ENCODE peak calls at places on chromosomes 16 and 17, in nine cellular contexts. Y, X, Q, E, L, A, T, W and U are unnamed samples.

GRCh38 chr16:84607694-84608093 is 10.2 kb downstream of the COTL1 start:
- DNase-seq in Q (no peak), Y (no peak), L (no peak), E (no peak), T (no peak), X (peak; percentile 44), A (no peak), W (no peak), U (no peak)

GRCh38 chr16:77841275-77841640 is 52.9 kb downstream of the VAT1L start:
- DNase-seq in X (no peak), A (no peak), E (no peak), W (no peak), Y (peak; percentile 37), L (no peak), Q (no peak), T (no peak), U (no peak)

GRCh38 chr17:63950940-63951907 is 19.1 kb upstream of the CD79B start:
- DNase-seq in Q (peak; percentile 59), X (peak; percentile 25), T (no peak), Y (peak; percentile 69), W (no peak), E (peak; percentile 95), L (no peak), A (no peak), U (no peak)

GRCh38 chr17:16419929-16420271 is 4.5 kb downstream of the TRPV2 start:
- DNase-seq in E (no peak), Y (peak; percentile 5), X (peak; percentile 58), Q (no peak), W (peak; percentile 86), L (no peak), A (no peak), T (no peak), U (peak; percentile 24)

GRCh38 chr16:86222541-86222940 is 287.8 kb upstream of the FOXF1 start:
- DNase-seq in E (peak; percentile 62), W (peak; percentile 84), Q (no peak), X (no peak), T (no peak), Y (peak; percentile 58), A (no peak), L (no peak), U (no peak)

GRCh38 chr17:13931111-13931526 is 138.2 kb upstream of the COX10 start:
- DNase-seq in Q (no peak), L (no peak), A (no peak), X (no peak), W (peak; percentile 19), Y (peak; percentile 28), E (no peak), T (no peak), U (no peak)

GRCh38 chr17:20934288-20934687 is 108.5 kb downstream of the USP22 start:
- DNase-seq in E (no peak), L (no peak), A (no peak), T (no peak), X (no peak), Q (no peak), Y (no peak), W (no peak), U (no peak)

GRCh38 chr17:14581181-14581830 is 280.4 kb downstream of the HS3ST3B1 start:
- DNase-seq in L (no peak), Q (no peak), X (no peak), Y (no peak), E (peak; percentile 54), A (no peak), T (no peak), W (no peak), U (no peak)

GRCh38 chr16:66419527-66419926 is 7.6 kb upstream of the BEAN1 start:
- DNase-seq in Q (no peak), A (no peak), W (no peak), Y (no peak), L (no peak), X (no peak), E (peak; percentile 74), T (no peak), U (no peak)

GRCh38 chr17:977163-977562 is 2.4 kb downstream of the NXN start:
- DNase-seq in Y (no peak), T (no peak), X (no peak), L (no peak), E (no peak), A (no peak), Q (no peak), W (peak; percentile 54), U (no peak)

GRCh38 chr16:76931186-76931585 is 259.8 kb upstream of the MON1B start:
- DNase-seq in W (peak; percentile 21), A (no peak), Y (no peak), X (no peak), Q (no peak), E (no peak), L (no peak), T (no peak), U (no peak)

GRCh38 chr16:59432934-59433333 is 698.8 kb upstream of the GOT2 start:
- DNase-seq in L (no peak), X (no peak), T (no peak), Y (no peak), E (no peak), Q (no peak), A (no peak), W (no peak), U (no peak)

GRCh38 chr17:71398706-71399620 is 721.9 kb upstream of the SOX9 start:
- DNase-seq in X (no peak), Q (no peak), E (peak; percentile 70), W (no peak), A (no peak), T (no peak), Y (no peak), L (no peak), U (no peak)

GRCh38 chr17:29789186-29790170 is 140.6 kb downstream of the SSH2 start:
- DNase-seq in A (no peak), E (peak; percentile 69), L (peak; percentile 37), W (no peak), Y (no peak), T (no peak), Q (no peak), X (no peak), U (no peak)

GRCh38 chr17:7538050-7538449 is 10.8 kb upstream of the TNFSF12 start:
- DNase-seq in T (no peak), E (no peak), W (no peak), Y (no peak), X (no peak), A (no peak), Q (no peak), L (no peak), U (no peak)

DNA sequence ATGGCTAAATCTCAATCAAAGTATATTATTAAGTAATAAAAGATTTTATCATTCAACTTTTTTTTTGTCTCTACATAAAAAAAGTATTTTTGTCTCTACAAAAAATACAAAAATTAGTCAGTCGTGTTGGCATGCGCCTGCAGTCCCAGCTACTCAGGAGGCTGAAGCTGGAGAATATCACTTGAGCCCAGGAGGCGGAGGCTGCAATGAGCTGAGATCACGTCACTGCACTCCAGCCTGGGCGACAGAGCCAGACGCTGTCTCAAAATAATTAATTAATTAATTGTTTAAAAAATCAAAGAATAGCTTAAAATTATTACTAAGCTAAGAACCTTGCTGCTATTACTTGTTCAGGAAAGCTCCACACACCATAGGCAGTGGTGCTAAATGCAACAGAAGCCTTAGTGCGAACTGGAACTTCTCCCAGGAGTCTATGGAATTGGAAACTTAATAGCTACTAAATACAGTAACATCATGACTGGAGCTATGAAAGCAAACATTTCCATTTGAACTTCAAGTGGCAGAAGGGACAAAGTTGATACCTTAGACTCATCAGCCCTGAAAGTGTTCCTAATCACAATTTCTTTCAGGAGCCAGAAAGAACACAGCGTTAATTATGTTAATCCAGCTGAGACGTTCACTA is 22.6 kb downstream of the ADCY9 start:
- DNase-seq in L (peak; percentile 60), A (no peak), X (no peak), Y (no peak), Q (no peak), E (no peak), T (peak; percentile 48), W (peak; percentile 39), U (no peak)
- H3K4me1 ChIP-seq in L (peaks cover 88% of the 10 kb centered on the region), A (no peaks in the 10 kb centered on the region), X (no peaks in the 10 kb centered on the region), Y (peaks cover 21% of the 10 kb centered on the region), Q (peaks cover 59% of the 10 kb centered on the region), E (no peaks in the 10 kb centered on the region), T (peaks cover 78% of the 10 kb centered on the region), W (peaks cover 21% of the 10 kb centered on the region), U (no peaks in the 10 kb centered on the region)

GRCh38 chr17:57866319-57866718 is 16.5 kb upstream of the MRPS23 start:
- DNase-seq in W (no peak), L (no peak), A (no peak), Y (no peak), E (peak; percentile 32), T (no peak), X (no peak), Q (no peak), U (no peak)
- H3K4me1 ChIP-seq in W (peaks cover 38% of the 10 kb centered on the region), L (peaks cover 48% of the 10 kb centered on the region), A (peaks cover 5% of the 10 kb centered on the region), Y (peaks cover 33% of the 10 kb centered on the region), E (peaks cover 21% of the 10 kb centered on the region), T (peaks cover 50% of the 10 kb centered on the region), X (peaks cover 13% of the 10 kb centered on the region), Q (peaks cover 74% of the 10 kb centered on the region), U (peaks cover 8% of the 10 kb centered on the region)

DNA sequence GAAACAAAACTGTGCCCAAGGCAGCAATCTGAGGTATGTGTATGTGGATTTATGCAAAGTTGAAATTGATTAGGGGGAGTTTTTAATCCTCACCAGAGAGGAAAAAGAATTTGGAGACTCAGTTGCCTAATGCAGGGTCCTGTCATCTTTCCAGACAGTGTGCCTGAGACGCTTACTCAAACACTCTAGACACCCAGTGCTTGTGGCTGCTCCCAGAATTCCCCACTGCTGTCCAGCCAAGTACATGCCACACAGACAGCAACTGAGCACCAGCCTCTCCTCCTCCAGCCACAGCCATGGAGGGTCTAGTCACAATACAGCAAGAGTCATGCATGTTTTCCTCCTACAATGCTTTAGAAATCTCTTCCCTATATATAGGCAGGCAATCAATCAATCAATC is 118.1 kb downstream of the HIC1 start:
- DNase-seq in L (peak; percentile 52), Q (no peak), E (no peak), T (no peak), A (no peak), Y (no peak), X (no peak), W (peak; percentile 61), U (no peak)
- H3K4me1 ChIP-seq in L (peaks cover 67% of the 10 kb centered on the region), Q (peaks cover 37% of the 10 kb centered on the region), E (peaks cover 13% of the 10 kb centered on the region), T (peaks cover 87% of the 10 kb centered on the region), A (no peaks in the 10 kb centered on the region), Y (peaks cover 60% of the 10 kb centered on the region), X (no peaks in the 10 kb centered on the region), W (peaks cover 49% of the 10 kb centered on the region), U (no peaks in the 10 kb centered on the region)

GRCh38 chr17:57468932-57469775 is 212.8 kb downstream of the MSI2 start:
- DNase-seq in T (no peak), E (no peak), W (no peak), Q (no peak), X (no peak), A (no peak), Y (no peak), L (no peak), U (no peak)

GRCh38 chr17:57466042-57466471 is 209.7 kb downstream of the MSI2 start:
- DNase-seq in X (no peak), E (peak; percentile 88), T (no peak), W (no peak), Q (no peak), Y (no peak), A (no peak), L (no peak), U (no peak)

GRCh38 chr17:57465551-57465950 is 209.2 kb downstream of the MSI2 start:
- DNase-seq in T (no peak), X (no peak), Q (no peak), E (no peak), L (no peak), A (no peak), W (no peak), Y (no peak), U (no peak)

GRCh38 chr17:57467801-57468200 is 211.5 kb downstream of the MSI2 start:
- DNase-seq in W (no peak), T (no peak), L (no peak), Y (no peak), E (no peak), A (no peak), Q (no peak), X (no peak), U (no peak)

GRCh38 chr17:57467226-57467625 is 210.9 kb downstream of the MSI2 start:
- DNase-seq in W (no peak), Y (no peak), T (no peak), L (no peak), A (no peak), E (no peak), X (no peak), Q (no peak), U (no peak)
- H3K4me1 ChIP-seq in W (peaks cover 12% of the 10 kb centered on the region), Y (peaks cover 35% of the 10 kb centered on the region), T (peaks cover 67% of the 10 kb centered on the region), L (peaks cover 7% of the 10 kb centered on the region), A (peaks cover 22% of the 10 kb centered on the region), E (peaks cover 23% of the 10 kb centered on the region), X (no peaks in the 10 kb centered on the region), Q (peaks cover 25% of the 10 kb centered on the region), U (peaks cover 13% of the 10 kb centered on the region)